ENCODE peak calls at places on chromosomes 4 and X, in seven cellular contexts. T is fibroblast of lung, X is upper lobe of left lung, R is brain microvascular endothelial cell, W is stomach, G is left lung, J is SK-N-SH. Z is an unnamed sample.

GRCh38 chr4:145171919-145172318 is 8.5 kb downstream of the OTUD4 start:
- DNase-seq in T (no peak), X (no peak), R (no peak), W (no peak), G (no peak), J (no peak), Z (no peak)

GRCh38 chrX:133570549-133570948 is 155.3 kb upstream of the GPC4 start:
- DNase-seq in T (peak; percentile 76), X (no peak), R (no peak), W (no peak), G (no peak), J (no peak), Z (no peak)

GRCh38 chrX:31580726-31581125 is 508.9 kb upstream of the FTHL17 start:
- DNase-seq in T (peak; percentile 87), X (no peak), R (peak; percentile 7), W (no peak), G (no peak), J (no peak), Z (peak; percentile 49)

GRCh38 chr4:109671350-109671749 is 31.9 kb downstream of the CASP6 start:
- DNase-seq in T (no peak), X (no peak), R (no peak), W (no peak), G (no peak), J (no peak), Z (no peak)

GRCh38 chr4:55745014-55745413 is 74.6 kb upstream of the EXOC1L start:
- DNase-seq in T (no peak), X (no peak), R (no peak), W (no peak), G (no peak), J (no peak), Z (no peak)

GRCh38 chr4:168515222-168516011 is 18.6 kb downstream of the PALLD start:
- DNase-seq in T (peak; percentile 17), X (no peak), R (no peak), W (peak; percentile 74), G (no peak), J (no peak), Z (no peak)

GRCh38 chrX:73850124-73851013 is 287.4 kb downstream of the CHIC1 start:
- DNase-seq in T (peak; percentile 46), X (no peak), R (peak; percentile 29), W (peak; percentile 45), G (no peak), J (peak; percentile 44), Z (no peak)

GRCh38 chrX:97787849-97788248 is 904.1 kb downstream of the RPA4 start:
- DNase-seq in T (no peak), X (no peak), R (no peak), W (no peak), G (no peak), J (no peak), Z (no peak)

GRCh38 chr4:1204286-1204827 is 32.0 kb upstream of the SPON2 start:
- DNase-seq in T (no peak), X (peak; percentile 57), R (no peak), W (peak; percentile 20), G (no peak), J (peak; percentile 27), Z (no peak)

GRCh38 chrX:14095702-14096101 is 66.0 kb upstream of the GEMIN8 start:
- DNase-seq in T (peak; percentile 32), X (no peak), R (peak; percentile 38), W (peak; percentile 28), G (no peak), J (peak; percentile 52), Z (peak; percentile 7)

GRCh38 chrX:30653415-30654131 is at the start of gene GK:
- DNase-seq in T (no peak), X (no peak), R (no peak), W (no peak), G (peak; percentile 81), J (peak; percentile 48), Z (no peak)

GRCh38 chr4:139933541-139933940 is 220.4 kb downstream of the MAML3 start:
- DNase-seq in T (no peak), X (no peak), R (no peak), W (no peak), G (no peak), J (no peak), Z (peak; percentile 61)

GRCh38 chrX:42505057-42505456 is 272.9 kb downstream of the PPP1R2C start:
- DNase-seq in T (no peak), X (no peak), R (no peak), W (no peak), G (no peak), J (no peak), Z (no peak)

GRCh38 chr4:10455133-10455532 is 2.1 kb downstream of the ZNF518B start:
- DNase-seq in T (no peak), X (no peak), R (no peak), W (no peak), G (no peak), J (no peak), Z (no peak)
- H3K4me3 ChIP-seq in T (no peak overlapping the region), X (no peak overlapping the region), R (no peak overlapping the region), W (no peak overlapping the region), G (no peak overlapping the region), J (no peak overlapping the region), Z (no peak overlapping the region)

DNA sequence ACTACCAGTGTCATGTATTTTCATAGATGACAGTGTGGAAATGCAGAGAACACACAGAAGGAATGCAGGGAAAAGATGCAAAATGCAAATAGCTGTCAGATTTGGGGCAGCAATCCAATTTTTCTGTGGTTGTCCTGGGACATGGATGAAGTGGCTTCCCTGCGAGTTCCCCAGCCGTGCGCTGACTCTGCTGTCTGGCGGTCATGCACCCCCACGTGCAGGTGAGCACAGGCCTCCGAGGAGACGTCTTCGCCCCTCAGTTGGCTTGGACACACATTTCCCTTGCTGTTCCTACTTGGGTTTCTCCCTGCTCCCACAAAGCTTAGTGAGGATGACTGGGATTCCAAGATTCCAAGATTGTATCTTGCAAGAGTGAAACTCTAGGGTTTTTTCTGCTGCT is 24.4 kb downstream of the BLOC1S4 start:
- DNase-seq in T (no peak), X (no peak), R (no peak), W (no peak), G (peak; percentile 43), J (peak; percentile 2), Z (no peak)
- TF ChIP-seq CTCF in T (no peak), X (no peak), R (no peak), W (no peak), G (no peak), J (no peak), Z (no peak)

GRCh38 chrX:123581586-123581985 is 151.3 kb downstream of the THOC2 start:
- DNase-seq in T (no peak), X (no peak), R (no peak), W (no peak), G (no peak), J (no peak), Z (no peak)
- H3K27me3 ChIP-seq in T (no peaks in the 10 kb centered on the region), X (no peaks in the 10 kb centered on the region), R (no peaks in the 10 kb centered on the region), W (no peaks in the 10 kb centered on the region), G (no peaks in the 10 kb centered on the region), J (no peaks in the 10 kb centered on the region), Z (no peaks in the 10 kb centered on the region)

GRCh38 chr4:75844151-75844662 is 58.0 kb downstream of the PPEF2 start:
- DNase-seq in T (peak; percentile 96), X (no peak), R (peak; percentile 87), W (no peak), G (no peak), J (no peak), Z (peak; percentile 61)
- H3K4me3 ChIP-seq in T (no peak overlapping the region), X (no peak overlapping the region), R (no peak overlapping the region), W (no peak overlapping the region), G (no peak overlapping the region), J (no peak overlapping the region), Z (no peak overlapping the region)

GRCh38 chrX:70402721-70403120 is 20.4 kb upstream of the GDPD2 start:
- DNase-seq in T (no peak), X (no peak), R (no peak), W (no peak), G (no peak), J (no peak), Z (no peak)
- TF ChIP-seq CTCF in T (no peak), X (no peak), R (no peak), W (no peak), G (no peak), J (no peak), Z (no peak)

DNA sequence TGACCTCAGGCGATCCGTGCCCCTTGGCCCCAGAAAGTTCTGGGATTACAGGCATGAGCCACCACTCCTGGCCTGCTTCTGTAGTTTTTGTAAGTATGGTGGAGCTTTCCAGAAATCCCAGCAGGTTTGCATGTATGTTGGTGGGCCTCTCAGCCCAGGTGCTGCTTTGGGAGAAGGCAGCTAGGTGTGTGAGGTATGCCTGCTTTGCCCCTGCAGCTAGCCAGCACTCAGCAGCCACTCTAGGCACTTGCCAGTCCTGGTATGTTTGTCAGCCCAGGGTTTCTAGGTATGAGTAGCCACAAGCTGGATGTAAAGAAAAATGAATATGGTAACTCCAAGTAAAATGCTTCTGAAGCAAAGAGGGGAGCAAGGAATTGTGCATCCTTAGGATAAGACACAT is 8.9 kb downstream of the SNX25 start:
- DNase-seq in T (no peak), X (no peak), R (no peak), W (no peak), G (no peak), J (no peak), Z (no peak)
- H3K27me3 ChIP-seq in T (no peaks in the 10 kb centered on the region), X (no peaks in the 10 kb centered on the region), R (no peaks in the 10 kb centered on the region), W (no peaks in the 10 kb centered on the region), G (no peaks in the 10 kb centered on the region), J (no peaks in the 10 kb centered on the region), Z (no peaks in the 10 kb centered on the region)

GRCh38 chrX:38632516-38632915 is 71.2 kb downstream of the TSPAN7 start:
- DNase-seq in T (no peak), X (no peak), R (no peak), W (no peak), G (no peak), J (no peak), Z (no peak)
- H3K4me3 ChIP-seq in T (no peak overlapping the region), X (no peak overlapping the region), R (no peak overlapping the region), W (no peak overlapping the region), G (no peak overlapping the region), J (no peak overlapping the region), Z (no peak overlapping the region)

DNA sequence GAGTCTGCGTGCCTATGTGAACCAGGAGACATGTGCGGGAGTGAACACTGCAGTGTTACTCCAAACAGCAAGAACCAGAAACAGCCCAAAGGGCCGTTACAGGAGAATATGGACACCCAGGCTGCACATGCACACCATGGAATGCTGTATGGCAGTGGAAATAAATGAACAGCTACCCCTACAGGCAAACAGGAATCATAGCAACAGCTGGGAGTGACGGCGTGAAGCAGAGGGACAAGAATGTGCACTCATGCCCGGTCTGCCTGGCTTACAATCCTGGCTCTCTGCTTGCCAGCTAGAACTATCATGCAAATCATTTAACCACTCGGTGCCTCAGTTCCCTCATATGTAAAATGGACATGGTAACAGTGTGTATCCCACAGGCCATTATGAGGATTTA is 16.6 kb downstream of the GPKOW start:
- DNase-seq in T (peak; percentile 42), X (no peak), R (peak; percentile 25), W (peak; percentile 29), G (no peak), J (peak; percentile 54), Z (no peak)
- TF ChIP-seq CTCF in T (peak; percentile 30), X (peak; percentile 42), R (peak; percentile 66), W (no peak), G (peak; percentile 22), J (peak; percentile 59), Z (peak; percentile 39)